ENCODE peak calls at places on chromosomes 3 and 15, in seven cellular contexts. G is stomach, L is spleen, T is body of pancreas, V is endothelial cell of umbilical vein, A is adrenal gland, O is tibial nerve. J is an unnamed sample.
A peak's percentile ranks its signal among the peaks of the same experiment; 100 is the strongest.

GRCh38 chr3:52787246-52787645 is 7.3 kb upstream of the ITIH3 start:
- DNase-seq in G (no peak), L (peak; percentile 36), T (no peak), V (no peak), A (no peak), O (no peak), J (peak; percentile 47)

GRCh38 chr3:52244061-52244628 is 1.4 kb upstream of the PPM1M start:
- DNase-seq in G (peak; percentile 42), L (peak; percentile 85), T (no peak), V (peak; percentile 62), A (no peak), O (no peak), J (peak; percentile 58)

GRCh38 chr15:30859091-30859874 is 44.4 kb upstream of the FAN1 start:
- DNase-seq in G (no peak), L (no peak), T (no peak), V (peak; percentile 62), A (no peak), O (no peak), J (no peak)

GRCh38 chr3:46892285-46893145 is 15.0 kb downstream of the PTH1R start:
- DNase-seq in G (peak; percentile 73), L (peak; percentile 89), T (peak; percentile 72), V (peak; percentile 74), A (peak; percentile 70), O (peak; percentile 54), J (peak; percentile 56)

GRCh38 chr3:184155644-184156521 is 706 bp downstream of the DVL3 start:
- DNase-seq in G (no peak), L (peak; percentile 90), T (peak; percentile 35), V (peak; percentile 55), A (peak; percentile 53), O (no peak), J (no peak)

GRCh38 chr15:38440353-38441129 is 13.4 kb upstream of the FAM98B start:
- DNase-seq in G (peak; percentile 49), L (peak; percentile 72), T (peak; percentile 57), V (peak; percentile 67), A (peak; percentile 25), O (no peak), J (peak; percentile 55)

GRCh38 chr15:99058421-99058870 is 46.4 kb upstream of the SYNM start:
- DNase-seq in G (no peak), L (peak; percentile 46), T (no peak), V (no peak), A (no peak), O (no peak), J (no peak)

GRCh38 chr3:156433910-156434309 is 121.0 kb downstream of the SSR3 start:
- DNase-seq in G (no peak), L (no peak), T (no peak), V (no peak), A (no peak), O (no peak), J (no peak)

GRCh38 chr3:111070772-111071256 is 802 bp upstream of the NECTIN3 start:
- DNase-seq in G (no peak), L (no peak), T (no peak), V (no peak), A (no peak), O (no peak), J (peak; percentile 35)

GRCh38 chr15:58453931-58454793 is 22.4 kb downstream of the LIPC start:
- DNase-seq in G (no peak), L (no peak), T (no peak), V (no peak), A (no peak), O (no peak), J (no peak)

GRCh38 chr3:7630925-7631324 is 770.0 kb downstream of the GRM7 start:
- DNase-seq in G (peak; percentile 26), L (no peak), T (peak; percentile 27), V (peak; percentile 75), A (peak; percentile 27), O (no peak), J (peak; percentile 69)

GRCh38 chr3:187183210-187183862 is 13.9 kb upstream of the RTP1 start:
- DNase-seq in G (no peak), L (no peak), T (no peak), V (no peak), A (no peak), O (no peak), J (no peak)

GRCh38 chr15:61796056-61796455 is 264.2 kb downstream of the VPS13C start:
- DNase-seq in G (no peak), L (no peak), T (no peak), V (no peak), A (no peak), O (no peak), J (no peak)

GRCh38 chr3:190064112-190064511 is 56.6 kb downstream of the P3H2 start:
- DNase-seq in G (peak; percentile 25), L (no peak), T (no peak), V (peak; percentile 82), A (no peak), O (no peak), J (no peak)

GRCh38 chr15:90638241-90638691 is 78.9 kb upstream of the BLM start:
- DNase-seq in G (no peak), L (no peak), T (no peak), V (no peak), A (no peak), O (no peak), J (no peak)

GRCh38 chr3:160016972-160017371 is 28.3 kb downstream of the IL12A start:
- DNase-seq in G (no peak), L (no peak), T (no peak), V (no peak), A (no peak), O (no peak), J (no peak)

GRCh38 chr3:33439421-33440327 is 531 bp downstream of the UBP1 start:
- DNase-seq in G (peak; percentile 56), L (no peak), T (peak; percentile 64), V (peak; percentile 56), A (peak; percentile 59), O (peak; percentile 23), J (peak; percentile 60)

GRCh38 chr15:59131456-59131855 is 26.5 kb downstream of the CCNB2 start:
- DNase-seq in G (no peak), L (no peak), T (no peak), V (no peak), A (no peak), O (no peak), J (no peak)

GRCh38 chr3:53881691-53882593 is at the start of gene ACTR8:
- DNase-seq in G (peak; percentile 85), L (peak; percentile 96), T (peak; percentile 88), V (peak; percentile 91), A (peak; percentile 86), O (peak; percentile 54), J (peak; percentile 88)
- TF ChIP-seq POLR2A in G (no peak), L (peak; percentile 30), T (peak; percentile 85), V (peak; percentile 93), A (peak; percentile 61), O (peak; percentile 23), J (peak; percentile 55)

GRCh38 chr3:69774029-69774428 is 34.8 kb downstream of the MITF start:
- DNase-seq in G (peak; percentile 51), L (no peak), T (peak; percentile 58), V (no peak), A (peak; percentile 71), O (peak; percentile 15), J (peak; percentile 54)

GRCh38 chr3:69776926-69777581 is 37.8 kb downstream of the MITF start:
- DNase-seq in G (no peak), L (no peak), T (no peak), V (peak; percentile 67), A (no peak), O (no peak), J (no peak)

GRCh38 chr3:69777582-69777967 is 38.3 kb downstream of the MITF start:
- DNase-seq in G (no peak), L (no peak), T (no peak), V (no peak), A (no peak), O (no peak), J (no peak)

GRCh38 chr3:69776289-69776688 is 37.0 kb downstream of the MITF start:
- DNase-seq in G (no peak), L (no peak), T (no peak), V (no peak), A (no peak), O (no peak), J (no peak)

DNA sequence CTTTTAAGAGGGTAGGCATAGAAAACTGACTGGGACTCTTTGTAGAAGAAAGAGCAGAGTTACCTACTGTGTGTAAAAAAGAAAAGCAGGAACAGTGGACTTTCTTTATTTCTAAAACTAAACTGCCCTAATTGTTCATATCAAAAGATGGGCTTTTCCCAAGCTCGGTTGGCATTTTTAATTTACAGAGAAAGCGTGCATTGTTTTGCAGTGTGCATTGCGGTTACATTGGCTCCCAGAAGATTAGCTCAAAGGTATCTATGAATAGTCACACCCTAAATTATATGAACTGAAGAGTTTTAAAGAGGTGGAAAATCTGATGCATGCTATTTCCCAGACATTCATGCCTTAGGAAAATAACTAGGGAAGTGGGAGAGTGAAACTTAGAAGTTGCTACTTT is 36.5 kb downstream of the MITF start:
- DNase-seq in G (no peak), L (no peak), T (no peak), V (no peak), A (no peak), O (no peak), J (no peak)
- H3K27ac ChIP-seq in G (no peak overlapping the region), L (no peak overlapping the region), T (no peak overlapping the region), V (no peak overlapping the region), A (no peak overlapping the region), O (no peak overlapping the region), J (no peak overlapping the region)

DNA sequence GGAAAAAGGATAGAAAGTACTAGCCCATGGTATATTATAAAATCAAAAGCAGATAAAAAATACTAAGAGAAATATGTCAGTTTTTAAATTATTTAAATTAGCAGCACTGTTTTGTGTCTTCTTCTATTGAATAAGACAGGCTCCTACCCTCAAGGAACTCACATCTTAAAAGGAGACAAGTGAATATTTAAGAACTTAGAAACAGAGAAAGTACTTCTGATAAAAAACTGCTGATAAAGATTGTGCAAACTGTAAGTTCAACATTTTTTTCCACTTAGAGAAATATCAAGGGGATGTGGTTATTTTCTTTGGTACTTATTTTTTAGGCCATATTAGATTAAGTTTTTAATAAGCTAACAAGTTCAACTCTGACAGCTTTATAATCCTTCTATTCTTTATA is 3.0 kb upstream of the ANKRD28 start:
- DNase-seq in G (no peak), L (no peak), T (no peak), V (no peak), A (no peak), O (no peak), J (no peak)
- TF ChIP-seq POLR2A in G (no peak), L (no peak), T (no peak), V (no peak), A (no peak), O (no peak), J (no peak)

DNA sequence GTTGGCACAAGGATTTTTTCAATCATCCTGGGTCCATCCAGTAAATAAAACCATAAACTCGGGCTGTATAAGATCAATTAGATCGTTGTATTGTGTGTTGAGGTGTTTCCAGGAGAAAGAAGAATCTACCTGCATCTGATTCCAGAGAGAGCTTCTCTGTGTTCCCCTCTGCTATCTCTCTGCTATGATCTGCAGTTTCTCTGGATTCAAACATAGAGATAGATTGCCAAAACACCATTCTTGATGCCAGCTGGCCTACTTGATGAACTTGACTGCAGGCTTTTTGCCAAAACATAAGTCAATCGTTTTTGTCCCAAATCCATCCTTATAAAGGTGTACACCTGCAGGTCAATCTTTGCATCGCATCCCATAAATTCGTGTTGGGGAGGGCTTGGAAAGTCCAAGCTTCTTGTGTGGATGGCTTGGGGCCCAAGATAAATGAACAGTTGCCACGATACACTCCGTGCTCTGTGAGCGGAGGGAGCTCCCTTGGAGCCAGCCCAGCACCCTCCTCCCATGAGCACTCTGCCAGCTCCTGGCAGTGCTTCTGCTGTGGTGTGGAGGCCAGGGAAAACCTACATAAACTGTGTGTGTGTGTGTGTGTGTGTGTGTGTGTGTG is 2.7 kb downstream of the CERS3 start:
- DNase-seq in G (peak; percentile 60), L (no peak), T (peak; percentile 84), V (no peak), A (peak; percentile 18), O (no peak), J (peak; percentile 90)
- H3K27ac ChIP-seq in G (no peak overlapping the region), L (no peak overlapping the region), T (no peak overlapping the region), V (no peak overlapping the region), A (no peak overlapping the region), O (no peak overlapping the region), J (peak overlapping the region; percentile 38)

GRCh38 chr3:100480111-100480510 is 12.3 kb upstream of the TMEM45A start:
- DNase-seq in G (no peak), L (no peak), T (no peak), V (no peak), A (no peak), O (no peak), J (no peak)
- TF ChIP-seq POLR2A in G (no peak), L (no peak), T (no peak), V (no peak), A (no peak), O (no peak), J (no peak)